ENCODE peak calls at places on chromosomes 6 and 20, in seven cellular contexts. Y is activated naive CD4-positive, alpha-beta T cell; Q is A549; P is mucosa of descending colon; B is heart right ventricle; C is NCI-H1417 treated with DMSO at 0.1 percent for 48 hours; I is nephron progenitor cell. E is an unnamed sample.

GRCh38 chr6:52162940-52163908 is 23.0 kb upstream of the IL17A start:
- DNase-seq in B (no peak), C (peak), I (no peak), Y (no peak), Q (peak), P (peak), E (no peak)

GRCh38 chr6:169955796-169956493 is 204.5 kb downstream of the ERMARD start:
- DNase-seq in B (no peak), I (no peak), C (no peak), Y (no peak), P (no peak), Q (no peak), E (no peak)

GRCh38 chr6:127317275-127318128 is 25.9 kb downstream of the ECHDC1 start:
- DNase-seq in I (no peak), Y (no peak), Q (no peak), C (no peak), P (no peak), B (no peak), E (no peak)

GRCh38 chr20:63006611-63007471 is at the start of gene BHLHE23:
- DNase-seq in C (no peak), Q (no peak), I (peak), P (no peak), Y (no peak), B (no peak), E (no peak)

GRCh38 chr6:70327036-70327435 is 24.2 kb upstream of the COL9A1 start:
- DNase-seq in Q (no peak), B (no peak), Y (no peak), C (no peak), I (no peak), P (no peak), E (no peak)

GRCh38 chr6:39843305-39844020 is 51.3 kb downstream of the DAAM2 start:
- DNase-seq in Y (no peak), C (no peak), P (no peak), B (no peak), Q (peak), I (no peak), E (peak)

GRCh38 chr20:4513720-4514119 is 208.0 kb upstream of the PRND start:
- DNase-seq in Q (peak), C (no peak), I (no peak), Y (no peak), P (no peak), B (no peak), E (no peak)

GRCh38 chr20:40991181-40991889 is 37.3 kb upstream of the TOP1 start:
- DNase-seq in C (no peak), B (peak), I (no peak), P (peak), Q (no peak), Y (no peak), E (no peak)

GRCh38 chr6:54515013-54515412 is 206.8 kb downstream of the TINAG start:
- DNase-seq in Q (no peak), Y (no peak), P (no peak), C (no peak), B (no peak), I (no peak), E (no peak)

GRCh38 chr20:53767206-53767924 is 173.7 kb upstream of the ZNF217 start:
- DNase-seq in P (no peak), I (no peak), Q (no peak), B (no peak), C (no peak), Y (no peak), E (no peak)

E was measured in T47D.